ENCODE peak calls at places on chromosome 1, in seven cellular contexts. One of them, this sample, is unnamed.

GRCh38 chr1:29688477-29689365 is 452.4 kb downstream of the PTPRU start:
- DNase-seq in GM23338: no peak
- DNase-seq in esophagus squamous epithelium: no peak
- DNase-seq in choroid plexus epithelial cell: peak
- DNase-seq in breast epithelium: no peak
- DNase-seq in astrocyte of the spinal cord: peak
- DNase-seq in BJ: peak
- DNase-seq in this sample: peak

GRCh38 chr1:58870298-58870676 is 86.4 kb upstream of the JUN start:
- DNase-seq in GM23338: no peak
- DNase-seq in esophagus squamous epithelium: no peak
- DNase-seq in choroid plexus epithelial cell: no peak
- DNase-seq in breast epithelium: no peak
- DNase-seq in astrocyte of the spinal cord: peak
- DNase-seq in BJ: no peak
- DNase-seq in this sample: no peak

GRCh38 chr1:157359309-157360020 is 192.8 kb downstream of the FCRL5 start:
- DNase-seq in GM23338: no peak
- DNase-seq in esophagus squamous epithelium: no peak
- DNase-seq in choroid plexus epithelial cell: no peak
- DNase-seq in breast epithelium: no peak
- DNase-seq in astrocyte of the spinal cord: no peak
- DNase-seq in BJ: no peak
- DNase-seq in this sample: no peak

GRCh38 chr1:244730153-244730933 is 77.4 kb downstream of the DESI2 start:
- DNase-seq in GM23338: peak
- DNase-seq in esophagus squamous epithelium: no peak
- DNase-seq in choroid plexus epithelial cell: peak
- DNase-seq in breast epithelium: no peak
- DNase-seq in astrocyte of the spinal cord: peak
- DNase-seq in BJ: no peak
- DNase-seq in this sample: peak

GRCh38 chr1:914253-914890 is 9.4 kb upstream of the SAMD11 start:
- DNase-seq in GM23338: no peak
- DNase-seq in esophagus squamous epithelium: no peak
- DNase-seq in choroid plexus epithelial cell: no peak
- DNase-seq in breast epithelium: no peak
- DNase-seq in astrocyte of the spinal cord: no peak
- DNase-seq in BJ: no peak
- DNase-seq in this sample: no peak

GRCh38 chr1:187443939-187444338 is 615.2 kb downstream of the PLA2G4A start:
- DNase-seq in GM23338: peak
- DNase-seq in esophagus squamous epithelium: no peak
- DNase-seq in choroid plexus epithelial cell: no peak
- DNase-seq in breast epithelium: no peak
- DNase-seq in astrocyte of the spinal cord: no peak
- DNase-seq in BJ: no peak
- DNase-seq in this sample: no peak

GRCh38 chr1:161013591-161014513 is 7.1 kb downstream of the F11R start:
- DNase-seq in GM23338: peak
- DNase-seq in esophagus squamous epithelium: peak
- DNase-seq in choroid plexus epithelial cell: peak
- DNase-seq in breast epithelium: peak
- DNase-seq in astrocyte of the spinal cord: no peak
- DNase-seq in BJ: no peak
- DNase-seq in this sample: peak

GRCh38 chr1:58594556-58594955 is 17.5 kb upstream of the TACSTD2 start:
- DNase-seq in GM23338: no peak
- DNase-seq in esophagus squamous epithelium: no peak
- DNase-seq in choroid plexus epithelial cell: no peak
- DNase-seq in breast epithelium: no peak
- DNase-seq in astrocyte of the spinal cord: no peak
- DNase-seq in BJ: no peak
- DNase-seq in this sample: no peak

GRCh38 chr1:46442317-46443161 is 47.1 kb upstream of the DMBX1 start:
- DNase-seq in GM23338: peak
- DNase-seq in esophagus squamous epithelium: no peak
- DNase-seq in choroid plexus epithelial cell: peak
- DNase-seq in breast epithelium: peak
- DNase-seq in astrocyte of the spinal cord: peak
- DNase-seq in BJ: no peak
- DNase-seq in this sample: peak

GRCh38 chr1:28781305-28781704 is 30.7 kb upstream of the OPRD1 start:
- DNase-seq in GM23338: no peak
- DNase-seq in esophagus squamous epithelium: no peak
- DNase-seq in choroid plexus epithelial cell: no peak
- DNase-seq in breast epithelium: no peak
- DNase-seq in astrocyte of the spinal cord: no peak
- DNase-seq in BJ: no peak
- DNase-seq in this sample: no peak

GRCh38 chr1:219917851-219918466 is 10.4 kb downstream of the SLC30A10 start:
- DNase-seq in GM23338: no peak
- DNase-seq in esophagus squamous epithelium: no peak
- DNase-seq in choroid plexus epithelial cell: peak
- DNase-seq in breast epithelium: no peak
- DNase-seq in astrocyte of the spinal cord: peak
- DNase-seq in BJ: no peak
- DNase-seq in this sample: no peak

GRCh38 chr1:35031103-35031452 is 667 bp downstream of the ZMYM6 start:
- DNase-seq in GM23338: peak
- DNase-seq in esophagus squamous epithelium: no peak
- DNase-seq in choroid plexus epithelial cell: peak
- DNase-seq in breast epithelium: no peak
- DNase-seq in astrocyte of the spinal cord: peak
- DNase-seq in BJ: no peak
- DNase-seq in this sample: peak

GRCh38 chr1:27427329-27427728 is 34.9 kb downstream of the GPR3 start:
- DNase-seq in GM23338: no peak
- DNase-seq in esophagus squamous epithelium: no peak
- DNase-seq in choroid plexus epithelial cell: no peak
- DNase-seq in breast epithelium: no peak
- DNase-seq in astrocyte of the spinal cord: no peak
- DNase-seq in BJ: no peak
- DNase-seq in this sample: no peak
- H3K4me3 ChIP-seq in GM23338: no peak
- H3K4me3 ChIP-seq in esophagus squamous epithelium: peak
- H3K4me3 ChIP-seq in choroid plexus epithelial cell: no peak
- H3K4me3 ChIP-seq in breast epithelium: no peak
- H3K4me3 ChIP-seq in astrocyte of the spinal cord: no peak
- H3K4me3 ChIP-seq in BJ: no peak
- H3K4me3 ChIP-seq in this sample: no peak

GRCh38 chr1:167638064-167638463 is 8.0 kb downstream of the RCSD1 start:
- DNase-seq in GM23338: no peak
- DNase-seq in esophagus squamous epithelium: no peak
- DNase-seq in choroid plexus epithelial cell: no peak
- DNase-seq in breast epithelium: no peak
- DNase-seq in astrocyte of the spinal cord: no peak
- DNase-seq in BJ: no peak
- DNase-seq in this sample: no peak

GRCh38 chr1:167633258-167633944 is 3.4 kb downstream of the RCSD1 start:
- DNase-seq in GM23338: no peak
- DNase-seq in esophagus squamous epithelium: no peak
- DNase-seq in choroid plexus epithelial cell: no peak
- DNase-seq in breast epithelium: no peak
- DNase-seq in astrocyte of the spinal cord: no peak
- DNase-seq in BJ: no peak
- DNase-seq in this sample: no peak

GRCh38 chr1:167635233-167635648 is 5.2 kb downstream of the RCSD1 start:
- DNase-seq in GM23338: peak
- DNase-seq in esophagus squamous epithelium: no peak
- DNase-seq in choroid plexus epithelial cell: peak
- DNase-seq in breast epithelium: no peak
- DNase-seq in astrocyte of the spinal cord: no peak
- DNase-seq in BJ: no peak
- DNase-seq in this sample: no peak

GRCh38 chr1:167634435-167634834 is 4.4 kb downstream of the RCSD1 start:
- DNase-seq in GM23338: no peak
- DNase-seq in esophagus squamous epithelium: no peak
- DNase-seq in choroid plexus epithelial cell: no peak
- DNase-seq in breast epithelium: no peak
- DNase-seq in astrocyte of the spinal cord: no peak
- DNase-seq in BJ: no peak
- DNase-seq in this sample: peak

DNA sequence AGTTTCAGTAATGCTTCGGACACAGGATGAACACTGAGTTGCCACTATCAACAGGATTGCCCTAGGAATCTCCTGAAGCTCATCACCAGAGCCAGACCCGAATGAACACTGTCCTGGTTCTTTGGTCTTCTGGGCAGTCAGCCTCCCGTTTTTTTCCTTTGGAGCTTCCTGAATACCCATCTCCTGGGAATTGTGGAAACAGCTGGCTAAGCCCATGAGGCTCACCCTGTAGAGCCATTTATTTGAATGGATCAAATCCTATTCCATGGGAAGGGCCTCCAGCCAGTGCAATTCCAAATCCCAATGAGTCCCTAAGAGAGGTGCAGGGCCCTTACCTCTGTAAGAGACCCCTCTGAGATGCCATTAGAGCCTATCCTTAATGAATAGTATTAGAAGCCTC is 5.9 kb downstream of the RCSD1 start:
- DNase-seq in GM23338: no peak
- DNase-seq in esophagus squamous epithelium: no peak
- DNase-seq in choroid plexus epithelial cell: no peak
- DNase-seq in breast epithelium: no peak
- DNase-seq in astrocyte of the spinal cord: no peak
- DNase-seq in BJ: no peak
- DNase-seq in this sample: no peak
- H3K4me3 ChIP-seq in GM23338: peak
- H3K4me3 ChIP-seq in esophagus squamous epithelium: no peak
- H3K4me3 ChIP-seq in choroid plexus epithelial cell: no peak
- H3K4me3 ChIP-seq in breast epithelium: no peak
- H3K4me3 ChIP-seq in astrocyte of the spinal cord: no peak
- H3K4me3 ChIP-seq in BJ: no peak
- H3K4me3 ChIP-seq in this sample: no peak

GRCh38 chr1:199746985-199747384 is 280.5 kb upstream of the NR5A2 start:
- DNase-seq in GM23338: no peak
- DNase-seq in esophagus squamous epithelium: no peak
- DNase-seq in choroid plexus epithelial cell: no peak
- DNase-seq in breast epithelium: no peak
- DNase-seq in astrocyte of the spinal cord: no peak
- DNase-seq in BJ: no peak
- DNase-seq in this sample: no peak
- H3K4me3 ChIP-seq in GM23338: no peak
- H3K4me3 ChIP-seq in esophagus squamous epithelium: no peak
- H3K4me3 ChIP-seq in choroid plexus epithelial cell: no peak
- H3K4me3 ChIP-seq in breast epithelium: no peak
- H3K4me3 ChIP-seq in astrocyte of the spinal cord: no peak
- H3K4me3 ChIP-seq in BJ: no peak
- H3K4me3 ChIP-seq in this sample: no peak

GRCh38 chr1:247448107-247448778 is 9.7 kb downstream of the OR2B11 start:
- DNase-seq in GM23338: peak
- DNase-seq in esophagus squamous epithelium: no peak
- DNase-seq in choroid plexus epithelial cell: peak
- DNase-seq in breast epithelium: peak
- DNase-seq in astrocyte of the spinal cord: peak
- DNase-seq in BJ: peak
- DNase-seq in this sample: peak
- H3K4me3 ChIP-seq in GM23338: peak
- H3K4me3 ChIP-seq in esophagus squamous epithelium: peak
- H3K4me3 ChIP-seq in choroid plexus epithelial cell: peak
- H3K4me3 ChIP-seq in breast epithelium: peak
- H3K4me3 ChIP-seq in astrocyte of the spinal cord: peak
- H3K4me3 ChIP-seq in BJ: peak
- H3K4me3 ChIP-seq in this sample: peak

GRCh38 chr1:150154143-150154542 is 4.4 kb downstream of the PLEKHO1 start:
- DNase-seq in GM23338: no peak
- DNase-seq in esophagus squamous epithelium: no peak
- DNase-seq in choroid plexus epithelial cell: no peak
- DNase-seq in breast epithelium: no peak
- DNase-seq in astrocyte of the spinal cord: no peak
- DNase-seq in BJ: no peak
- DNase-seq in this sample: no peak

GRCh38 chr1:150152772-150153461 is 3.2 kb downstream of the PLEKHO1 start:
- DNase-seq in GM23338: no peak
- DNase-seq in esophagus squamous epithelium: no peak
- DNase-seq in choroid plexus epithelial cell: peak
- DNase-seq in breast epithelium: no peak
- DNase-seq in astrocyte of the spinal cord: peak
- DNase-seq in BJ: no peak
- DNase-seq in this sample: peak

GRCh38 chr1:150151291-150152181 is 1.8 kb downstream of the PLEKHO1 start:
- DNase-seq in GM23338: no peak
- DNase-seq in esophagus squamous epithelium: no peak
- DNase-seq in choroid plexus epithelial cell: no peak
- DNase-seq in breast epithelium: no peak
- DNase-seq in astrocyte of the spinal cord: no peak
- DNase-seq in BJ: no peak
- DNase-seq in this sample: peak

GRCh38 chr1:150150511-150151021 is 850 bp downstream of the PLEKHO1 start:
- DNase-seq in GM23338: peak
- DNase-seq in esophagus squamous epithelium: no peak
- DNase-seq in choroid plexus epithelial cell: no peak
- DNase-seq in breast epithelium: no peak
- DNase-seq in astrocyte of the spinal cord: no peak
- DNase-seq in BJ: no peak
- DNase-seq in this sample: no peak

DNA sequence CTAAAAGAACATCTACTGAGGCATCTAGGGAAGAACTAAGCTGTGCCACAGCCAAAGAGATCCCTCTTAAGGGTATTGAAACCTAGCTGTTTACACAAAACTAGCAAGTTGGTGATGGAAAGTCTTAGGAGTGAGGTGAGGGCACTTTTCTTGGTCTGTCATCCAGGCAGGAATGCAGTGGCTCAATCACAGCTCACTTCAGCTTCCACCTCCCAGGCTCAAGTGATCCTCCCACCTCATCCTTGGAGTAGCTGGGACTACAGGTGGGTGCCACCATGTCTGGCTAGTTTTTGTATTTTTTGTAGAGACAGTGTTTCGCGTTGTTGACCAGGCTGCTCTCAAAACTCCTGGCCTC is 2.4 kb downstream of the PLEKHO1 start:
- DNase-seq in GM23338: no peak
- DNase-seq in esophagus squamous epithelium: no peak
- DNase-seq in choroid plexus epithelial cell: no peak
- DNase-seq in breast epithelium: no peak
- DNase-seq in astrocyte of the spinal cord: no peak
- DNase-seq in BJ: no peak
- DNase-seq in this sample: no peak
- H3K4me3 ChIP-seq in GM23338: peak
- H3K4me3 ChIP-seq in esophagus squamous epithelium: peak
- H3K4me3 ChIP-seq in choroid plexus epithelial cell: peak
- H3K4me3 ChIP-seq in breast epithelium: peak
- H3K4me3 ChIP-seq in astrocyte of the spinal cord: peak
- H3K4me3 ChIP-seq in BJ: no peak
- H3K4me3 ChIP-seq in this sample: peak

DNA sequence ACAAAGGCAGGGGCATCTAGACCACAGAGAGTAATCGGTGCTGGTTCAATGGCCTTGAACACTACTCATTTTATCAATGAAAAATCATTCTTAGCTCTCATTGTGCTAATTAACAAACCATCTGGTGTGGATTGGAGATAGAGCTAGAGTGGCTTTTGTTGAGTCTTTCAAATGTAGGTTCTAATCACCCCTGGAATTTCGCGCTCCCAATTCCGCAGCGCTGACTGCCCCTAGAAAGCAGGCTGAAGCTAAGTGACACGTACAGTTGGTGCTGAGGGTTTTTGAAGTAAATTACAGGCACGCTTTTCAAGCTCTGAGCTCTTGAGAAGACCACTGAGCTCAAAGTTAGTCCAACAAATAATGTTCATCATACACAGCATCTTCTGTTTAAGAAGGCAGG is 31.2 kb upstream of the CA6 start:
- DNase-seq in GM23338: no peak
- DNase-seq in esophagus squamous epithelium: no peak
- DNase-seq in choroid plexus epithelial cell: no peak
- DNase-seq in breast epithelium: no peak
- DNase-seq in astrocyte of the spinal cord: no peak
- DNase-seq in BJ: no peak
- DNase-seq in this sample: no peak
- H3K4me3 ChIP-seq in GM23338: no peak
- H3K4me3 ChIP-seq in esophagus squamous epithelium: no peak
- H3K4me3 ChIP-seq in choroid plexus epithelial cell: no peak
- H3K4me3 ChIP-seq in breast epithelium: no peak
- H3K4me3 ChIP-seq in astrocyte of the spinal cord: no peak
- H3K4me3 ChIP-seq in BJ: no peak
- H3K4me3 ChIP-seq in this sample: no peak